ENCODE peak calls at places on chromosomes 2 and 18, in ten cellular contexts. O is IMR-90, N is A549, T is stomach, C is NB4, Q is lower leg skin, K is K562, P is right lobe of liver, X is gastrocnemius medialis, I is adrenal gland. R is an unnamed sample.

GRCh38 chr18:11587432-11587831 is 22.0 kb upstream of the SLC35G4 start:
- DNase-seq in C (no peak), T (no peak), K (no peak), N (no peak), X (no peak), P (no peak), O (no peak), Q (no peak), I (no peak), R (no peak)

GRCh38 chr2:199775297-199775696 is 75.7 kb downstream of the FTCDNL1 start:
- DNase-seq in Q (no peak), I (no peak), K (no peak), O (no peak), C (no peak), N (no peak), T (no peak), X (peak), P (no peak), R (no peak)

GRCh38 chr2:191245046-191245868 is at the start of gene MYO1B:
- DNase-seq in I (peak), C (peak), N (peak), O (peak), X (no peak), Q (no peak), K (peak), P (peak), T (peak), R (peak)

GRCh38 chr2:85409719-85410583 is at the start of gene CAPG:
- DNase-seq in X (peak), T (peak), K (peak), Q (peak), P (peak), C (peak), N (no peak), O (no peak), I (no peak), R (peak)

GRCh38 chr18:66603941-66604627 is at the start of gene CDH19:
- DNase-seq in I (no peak), K (no peak), O (no peak), P (no peak), N (no peak), T (no peak), Q (no peak), C (no peak), X (no peak), R (no peak)

GRCh38 chr2:9764153-9764778 is 79.0 kb upstream of the TAF1B start:
- DNase-seq in X (peak), Q (no peak), N (no peak), P (no peak), T (no peak), K (no peak), O (no peak), I (peak), C (peak), R (peak)

GRCh38 chr18:78624646-78625279 is 354.9 kb upstream of the SALL3 start:
- DNase-seq in T (peak), Q (no peak), K (no peak), X (no peak), P (no peak), O (no peak), I (peak), C (no peak), N (no peak), R (no peak)

GRCh38 chr2:206480161-206480560 is 36.8 kb downstream of the ADAM23 start:
- DNase-seq in T (no peak), C (no peak), K (no peak), X (no peak), N (no peak), I (no peak), P (no peak), O (peak), Q (no peak), R (no peak)

GRCh38 chr18:58528011-58528367 is 100.9 kb downstream of the ALPK2 start:
- DNase-seq in X (no peak), I (no peak), Q (no peak), T (no peak), K (no peak), P (no peak), O (peak), C (no peak), N (no peak), R (no peak)

GRCh38 chr2:145194671-145195070 is 674.8 kb upstream of the ZEB2 start:
- DNase-seq in K (no peak), I (no peak), O (no peak), P (no peak), T (no peak), X (no peak), Q (no peak), N (no peak), C (no peak), R (no peak)

GRCh38 chr2:30282081-30282480 is 50.7 kb downstream of the LBH start:
- DNase-seq in P (no peak), Q (no peak), I (no peak), K (no peak), T (no peak), C (no peak), O (no peak), N (no peak), X (no peak), R (no peak)

GRCh38 chr2:43519711-43520221 is 76.1 kb downstream of the THADA start:
- DNase-seq in P (no peak), C (peak), I (no peak), Q (peak), K (no peak), N (no peak), O (peak), X (no peak), T (peak), R (no peak)

GRCh38 chr2:42086500-42086953 is 38.7 kb downstream of the PKDCC start:
- DNase-seq in T (peak), C (peak), N (peak), I (peak), P (no peak), Q (peak), K (peak), O (peak), X (peak), R (peak)

GRCh38 chr2:26805241-26805676 is 19.4 kb downstream of the CENPA start:
- DNase-seq in P (no peak), I (no peak), N (no peak), Q (no peak), X (no peak), K (no peak), C (no peak), T (no peak), O (peak), R (no peak)

GRCh38 chr2:135245055-135245454 is 193.0 kb downstream of the RAB3GAP1 start:
- DNase-seq in X (no peak), Q (no peak), N (no peak), O (peak), K (no peak), T (no peak), C (peak), I (no peak), P (no peak), R (no peak)

GRCh38 chr2:157444643-157445040 is 753 bp upstream of the CYTIP start:
- DNase-seq in I (no peak), N (no peak), Q (no peak), T (no peak), P (no peak), X (no peak), C (no peak), O (no peak), K (no peak), R (no peak)
- TF ChIP-seq POLR2A in I (no peak), N (no peak), Q (no peak), T (no peak), P (no peak), X (no peak), C (no peak), O (no peak), K (no peak), R (no peak)

GRCh38 chr2:37617119-37617892 is 54.1 kb downstream of the CDC42EP3 start:
- DNase-seq in X (no peak), I (no peak), T (no peak), K (no peak), N (no peak), P (no peak), Q (no peak), O (no peak), C (no peak), R (no peak)
- TF ChIP-seq POLR2A in X (no peak), I (no peak), T (no peak), K (no peak), N (no peak), P (no peak), Q (no peak), O (no peak), C (no peak), R (no peak)

DNA sequence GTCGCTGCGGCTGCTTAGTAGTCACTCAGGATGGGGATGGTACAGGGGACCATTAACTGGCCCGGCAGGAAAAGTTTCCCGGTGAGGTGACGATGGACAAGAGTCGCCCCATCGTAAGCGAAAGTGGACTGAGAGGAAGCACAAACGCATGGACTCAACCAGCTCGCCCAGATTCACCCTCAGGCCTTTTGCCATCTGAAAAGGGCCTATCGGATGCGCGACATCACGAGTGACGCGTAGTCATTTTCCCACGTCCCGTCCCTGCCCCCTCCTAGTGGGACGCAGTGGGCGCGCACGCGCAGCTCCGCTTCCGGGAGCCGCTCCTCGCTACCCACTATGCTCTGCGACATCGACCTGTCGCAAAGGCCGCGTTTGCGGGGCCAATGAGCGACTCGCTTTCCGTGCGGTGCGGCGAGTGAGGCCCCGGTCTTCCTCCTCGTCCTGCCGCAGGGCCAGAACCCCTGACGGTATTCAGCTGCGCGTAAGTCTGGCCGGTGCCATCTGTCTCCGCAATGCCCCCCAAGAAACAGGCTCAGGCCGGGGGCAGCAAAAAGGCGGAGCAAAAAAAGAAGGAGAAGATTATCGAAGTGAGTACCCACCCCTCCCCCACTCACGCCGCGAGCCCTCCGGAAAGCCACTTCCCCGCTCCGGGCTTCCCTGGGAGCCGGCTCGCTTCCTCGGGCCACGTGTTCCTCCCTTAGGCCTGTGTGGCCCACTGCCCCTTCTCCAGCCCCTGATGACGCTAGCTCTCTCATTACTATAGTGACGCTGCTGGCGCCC is at the start of gene ZC3H15:
- DNase-seq in K (peak), N (peak), X (peak), Q (peak), O (peak), T (peak), C (peak), P (peak), I (peak), R (peak)
- TF ChIP-seq POLR2A in K (peak), N (peak), X (peak), Q (no peak), O (peak), T (no peak), C (peak), P (peak), I (peak), R (peak)

GRCh38 chr18:9137168-9138066 is 836 bp downstream of the ANKRD12 start:
- DNase-seq in T (peak), I (peak), X (peak), Q (peak), N (peak), K (peak), C (peak), O (peak), P (peak), R (peak)
- TF ChIP-seq POLR2A in T (no peak), I (peak), X (peak), Q (no peak), N (peak), K (no peak), C (no peak), O (peak), P (peak), R (no peak)

DNA sequence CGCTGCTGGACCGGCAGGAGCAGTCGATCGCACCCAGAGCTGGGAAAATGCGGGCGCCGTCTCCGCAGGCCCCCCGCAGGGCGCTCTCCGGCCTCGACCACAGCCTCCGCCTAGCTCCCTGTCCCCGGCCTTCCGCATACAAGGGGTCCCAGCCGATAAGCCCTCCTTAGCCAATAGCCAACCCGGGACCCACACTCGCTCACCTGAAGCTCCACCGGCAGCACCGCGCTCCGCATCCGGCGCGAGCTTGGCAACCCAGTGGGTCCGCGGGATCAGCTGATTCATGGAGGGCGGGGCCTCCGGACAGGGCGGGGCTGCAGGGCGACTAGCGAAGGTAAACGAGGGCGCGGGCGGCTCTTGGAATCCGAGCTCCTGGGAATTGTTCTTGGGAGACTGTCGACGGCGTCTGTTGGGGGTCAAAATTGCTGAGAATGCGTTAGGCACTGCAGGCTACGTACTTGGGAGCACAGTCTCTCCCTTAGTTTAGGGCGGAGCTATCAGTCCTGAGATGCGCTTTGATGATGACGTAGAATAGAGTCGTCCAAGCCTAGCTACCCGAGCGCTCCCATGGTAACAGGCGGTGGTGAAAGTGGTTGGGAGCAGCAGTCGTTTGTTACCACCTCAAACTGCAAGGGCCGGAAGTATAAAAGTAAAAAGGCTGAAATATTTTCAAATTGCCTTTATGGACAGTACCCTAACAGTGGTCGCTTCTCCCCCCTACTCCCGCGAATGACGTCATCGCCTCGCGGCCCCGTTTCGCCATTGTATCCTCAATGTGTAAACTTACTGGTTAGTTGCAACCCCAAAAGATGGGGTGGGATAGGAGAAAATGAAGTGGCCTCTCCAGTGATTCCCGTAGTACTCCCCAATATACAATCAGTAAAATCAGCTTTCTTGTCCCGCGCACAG is at the start of gene ALS2:
- DNase-seq in I (peak), K (peak), C (peak), P (peak), T (peak), Q (peak), X (peak), N (peak), O (peak), R (peak)
- TF ChIP-seq POLR2A in I (peak), K (peak), C (peak), P (peak), T (peak), Q (no peak), X (peak), N (peak), O (peak), R (peak)

GRCh38 chr18:46099463-46099862 is 1.4 kb upstream of the ATP5F1A start:
- DNase-seq in P (no peak), X (no peak), I (peak), O (no peak), T (no peak), Q (no peak), N (no peak), C (no peak), K (no peak), R (no peak)

GRCh38 chr18:46097853-46098615 is at the start of gene ATP5F1A:
- DNase-seq in X (peak), T (peak), K (peak), C (peak), N (peak), O (peak), I (peak), P (peak), Q (peak), R (peak)

GRCh38 chr18:46096651-46097300 is 1.3 kb downstream of the ATP5F1A start:
- DNase-seq in N (no peak), T (no peak), P (no peak), K (no peak), O (no peak), I (peak), Q (no peak), X (peak), C (peak), R (peak)

GRCh38 chr18:46097378-46097852 is 681 bp downstream of the ATP5F1A start:
- DNase-seq in C (peak), P (no peak), N (no peak), O (no peak), Q (no peak), K (no peak), I (no peak), X (no peak), T (peak), R (peak)

GRCh38 chr18:46098616-46098933 is 479 bp upstream of the ATP5F1A start:
- DNase-seq in T (no peak), K (no peak), Q (no peak), C (no peak), O (no peak), P (no peak), N (no peak), I (no peak), X (no peak), R (no peak)
- TF ChIP-seq POLR2A in T (no peak), K (no peak), Q (no peak), C (no peak), O (no peak), P (no peak), N (no peak), I (no peak), X (no peak), R (no peak)

GRCh38 chr2:207624170-207625013 is 802 bp downstream of the METTL21A start:
- DNase-seq in O (peak), K (peak), X (peak), N (peak), T (peak), Q (peak), I (peak), C (peak), P (peak), R (peak)
- TF ChIP-seq POLR2A in O (peak), K (no peak), X (no peak), N (peak), T (no peak), Q (no peak), I (peak), C (peak), P (no peak), R (no peak)

GRCh38 chr18:79950440-79951341 is 762 bp downstream of the SLC66A2 start:
- DNase-seq in X (no peak), T (peak), P (peak), I (peak), C (peak), Q (no peak), K (peak), N (peak), O (peak), R (peak)
- TF ChIP-seq POLR2A in X (no peak), T (no peak), P (no peak), I (no peak), C (no peak), Q (no peak), K (no peak), N (no peak), O (no peak), R (peak)

GRCh38 chr2:54588244-54588899 is 132.2 kb downstream of the SPTBN1 start:
- DNase-seq in N (no peak), C (no peak), P (no peak), I (no peak), K (no peak), T (no peak), O (no peak), Q (no peak), X (no peak), R (no peak)

GRCh38 chr2:54591551-54591950 is 131.9 kb upstream of the EML6 start:
- DNase-seq in X (no peak), Q (no peak), N (no peak), T (no peak), I (no peak), C (no peak), P (no peak), K (no peak), O (no peak), R (no peak)

GRCh38 chr2:54589038-54589339 is 132.9 kb downstream of the SPTBN1 start:
- DNase-seq in P (no peak), X (no peak), C (no peak), T (no peak), Q (no peak), I (no peak), K (no peak), N (no peak), O (no peak), R (no peak)

GRCh38 chr2:54590216-54590961 is 133.1 kb upstream of the EML6 start:
- DNase-seq in T (no peak), I (no peak), O (no peak), P (no peak), C (no peak), X (no peak), Q (no peak), N (no peak), K (no peak), R (no peak)

GRCh38 chr2:54589340-54590215 is 133.5 kb downstream of the SPTBN1 start:
- DNase-seq in O (peak), K (peak), T (peak), I (no peak), N (no peak), P (no peak), C (peak), X (no peak), Q (no peak), R (peak)
- TF ChIP-seq POLR2A in O (no peak), K (peak), T (no peak), I (no peak), N (no peak), P (no peak), C (no peak), X (no peak), Q (no peak), R (no peak)